ENCODE peak calls at places on chromosomes 12 and 14, in five cellular contexts. One of them, this sample, is unnamed.

GRCh38 chr12:27367078-27367477 is 34.4 kb downstream of the BMAL2 start:
- DNase-seq in psoas muscle: no peak
- DNase-seq in thoracic aorta: no peak
- DNase-seq in tibial artery: no peak
- DNase-seq in lung: no peak
- DNase-seq in this sample: no peak

GRCh38 chr12:47652491-47653234 is 53.2 kb downstream of the RPAP3 start:
- DNase-seq in lung: no peak
- DNase-seq in thoracic aorta: no peak
- DNase-seq in psoas muscle: no peak
- DNase-seq in tibial artery: no peak
- DNase-seq in this sample: peak; percentile 4

GRCh38 chr12:57262126-57262822 is 11.3 kb upstream of the STAC3 start:
- DNase-seq in tibial artery: no peak
- DNase-seq in psoas muscle: no peak
- DNase-seq in thoracic aorta: no peak
- DNase-seq in lung: no peak
- DNase-seq in this sample: no peak

GRCh38 chr12:103548622-103549601 is 38.2 kb upstream of the STAB2 start:
- DNase-seq in thoracic aorta: no peak
- DNase-seq in tibial artery: no peak
- DNase-seq in psoas muscle: no peak
- DNase-seq in lung: peak; percentile 53
- DNase-seq in this sample: peak; percentile 67

GRCh38 chr12:14495326-14495725 is 72.4 kb downstream of the PLBD1 start:
- DNase-seq in psoas muscle: no peak
- DNase-seq in thoracic aorta: no peak
- DNase-seq in tibial artery: no peak
- DNase-seq in lung: no peak
- DNase-seq in this sample: no peak

GRCh38 chr14:95486875-95487668 is 29.4 kb downstream of the SYNE3 start:
- DNase-seq in tibial artery: no peak
- DNase-seq in thoracic aorta: no peak
- DNase-seq in lung: no peak
- DNase-seq in psoas muscle: no peak
- DNase-seq in this sample: no peak

GRCh38 chr12:26691234-26691970 is 141.6 kb downstream of the ITPR2 start:
- DNase-seq in tibial artery: no peak
- DNase-seq in psoas muscle: no peak
- DNase-seq in thoracic aorta: no peak
- DNase-seq in lung: no peak
- DNase-seq in this sample: no peak

GRCh38 chr14:98240396-98240795 is 1031.6 kb downstream of the BCL11B start:
- DNase-seq in lung: no peak
- DNase-seq in thoracic aorta: no peak
- DNase-seq in psoas muscle: no peak
- DNase-seq in tibial artery: no peak
- DNase-seq in this sample: no peak

GRCh38 chr12:13573698-13574321 is 377.3 kb downstream of the EMP1 start:
- DNase-seq in thoracic aorta: no peak
- DNase-seq in lung: no peak
- DNase-seq in psoas muscle: no peak
- DNase-seq in tibial artery: no peak
- DNase-seq in this sample: no peak

GRCh38 chr14:89364316-89364715 is 52.7 kb downstream of the FOXN3 start:
- DNase-seq in psoas muscle: no peak
- DNase-seq in tibial artery: no peak
- DNase-seq in lung: no peak
- DNase-seq in thoracic aorta: no peak
- DNase-seq in this sample: no peak

GRCh38 chr14:89368490-89369477 is 48.2 kb downstream of the FOXN3 start:
- DNase-seq in lung: peak; percentile 33
- DNase-seq in thoracic aorta: no peak
- DNase-seq in tibial artery: no peak
- DNase-seq in psoas muscle: no peak
- DNase-seq in this sample: no peak

GRCh38 chr14:89367449-89368120 is 49.4 kb downstream of the FOXN3 start:
- DNase-seq in psoas muscle: no peak
- DNase-seq in tibial artery: no peak
- DNase-seq in thoracic aorta: no peak
- DNase-seq in lung: no peak
- DNase-seq in this sample: no peak

GRCh38 chr14:89366580-89367448 is 50.2 kb downstream of the FOXN3 start:
- DNase-seq in tibial artery: peak; percentile 79
- DNase-seq in lung: no peak
- DNase-seq in thoracic aorta: no peak
- DNase-seq in psoas muscle: peak; percentile 55
- DNase-seq in this sample: no peak

GRCh38 chr14:89365071-89365801 is 51.8 kb downstream of the FOXN3 start:
- DNase-seq in tibial artery: no peak
- DNase-seq in psoas muscle: no peak
- DNase-seq in lung: peak; percentile 35
- DNase-seq in thoracic aorta: no peak
- DNase-seq in this sample: no peak
- H3K4me1 ChIP-seq in tibial artery: peaks cover 64% of the 10 kb centered on the region
- H3K4me1 ChIP-seq in psoas muscle: peaks cover 62% of the 10 kb centered on the region
- H3K4me1 ChIP-seq in lung: peaks cover 20% of the 10 kb centered on the region
- H3K4me1 ChIP-seq in thoracic aorta: peaks cover 65% of the 10 kb centered on the region
- H3K4me1 ChIP-seq in this sample: peaks cover 4% of the 10 kb centered on the region

DNA sequence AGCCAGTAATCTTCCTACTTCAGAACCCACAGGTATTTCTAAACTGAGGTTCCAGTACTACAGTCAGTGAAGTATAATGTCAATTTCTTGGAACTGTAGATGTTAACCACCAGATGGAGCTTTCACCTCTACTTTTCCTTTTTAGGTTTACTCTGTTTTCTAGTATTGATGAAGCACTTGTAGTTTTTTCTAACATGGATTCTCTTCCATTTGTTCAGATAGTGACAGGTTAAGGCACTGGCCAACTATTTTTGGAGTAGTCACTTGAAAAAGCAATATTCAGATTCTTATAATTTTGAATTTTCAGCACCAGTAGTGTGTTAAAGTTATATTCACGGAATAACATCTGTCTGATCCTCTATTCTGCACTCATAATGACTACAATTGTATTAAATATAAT is 4.6 kb upstream of the SEC23A start:
- DNase-seq in thoracic aorta: no peak
- DNase-seq in lung: no peak
- DNase-seq in psoas muscle: no peak
- DNase-seq in tibial artery: no peak
- DNase-seq in this sample: no peak
- TF ChIP-seq CTCF in thoracic aorta: no peak
- TF ChIP-seq CTCF in lung: no peak
- TF ChIP-seq CTCF in psoas muscle: peak; percentile 32
- TF ChIP-seq CTCF in tibial artery: no peak
- TF ChIP-seq CTCF in this sample: peak; percentile 54

GRCh38 chr12:575948-576612 is 87.2 kb downstream of the NINJ2 start:
- DNase-seq in psoas muscle: peak; percentile 91
- DNase-seq in thoracic aorta: no peak
- DNase-seq in tibial artery: peak; percentile 89
- DNase-seq in lung: peak; percentile 75
- DNase-seq in this sample: peak; percentile 67

GRCh38 chr12:575129-575502 is 88.1 kb downstream of the NINJ2 start:
- DNase-seq in psoas muscle: peak; percentile 64
- DNase-seq in tibial artery: peak; percentile 70
- DNase-seq in thoracic aorta: no peak
- DNase-seq in lung: no peak
- DNase-seq in this sample: no peak

GRCh38 chr12:576613-577110 is 86.6 kb downstream of the NINJ2 start:
- DNase-seq in lung: no peak
- DNase-seq in psoas muscle: peak; percentile 6
- DNase-seq in tibial artery: peak; percentile 6
- DNase-seq in thoracic aorta: no peak
- DNase-seq in this sample: no peak

GRCh38 chr12:573226-573625 is 90.0 kb downstream of the NINJ2 start:
- DNase-seq in thoracic aorta: no peak
- DNase-seq in lung: no peak
- DNase-seq in psoas muscle: no peak
- DNase-seq in tibial artery: no peak
- DNase-seq in this sample: no peak

DNA sequence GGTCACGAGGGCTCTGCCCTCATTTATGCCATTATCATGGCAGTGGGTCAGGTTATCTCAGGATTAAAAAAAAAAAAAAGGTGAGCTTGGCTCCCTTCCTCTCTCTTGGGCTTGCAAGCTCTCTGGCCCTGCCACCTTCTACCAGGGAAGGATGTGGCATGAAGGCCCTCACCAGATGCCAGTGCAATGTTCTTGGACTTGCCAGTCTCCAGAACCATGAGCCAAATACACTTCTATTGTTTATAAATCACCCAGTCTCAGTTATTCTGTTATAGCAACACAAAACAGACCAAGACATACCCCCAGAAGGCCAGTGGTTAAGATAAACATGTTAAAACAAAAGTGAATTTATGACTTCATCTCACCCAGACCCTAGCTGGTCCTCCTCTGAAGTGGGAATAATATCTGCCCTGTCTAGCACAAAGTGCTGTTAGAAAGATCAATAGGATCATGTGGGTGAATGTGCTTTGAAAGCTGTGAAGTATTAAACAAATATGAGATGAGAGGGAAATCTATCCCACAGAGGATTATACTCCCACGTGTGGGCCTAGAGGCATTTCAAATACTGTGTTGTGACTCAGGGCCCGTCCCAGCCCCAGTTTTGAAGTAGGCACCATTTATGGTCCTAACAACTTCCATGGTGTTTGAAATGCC is 88.6 kb downstream of the NINJ2 start:
- DNase-seq in psoas muscle: peak; percentile 7
- DNase-seq in thoracic aorta: no peak
- DNase-seq in tibial artery: peak; percentile 17
- DNase-seq in lung: no peak
- DNase-seq in this sample: no peak
- H3K4me1 ChIP-seq in psoas muscle: peaks cover 42% of the 10 kb centered on the region
- H3K4me1 ChIP-seq in thoracic aorta: peaks cover 41% of the 10 kb centered on the region
- H3K4me1 ChIP-seq in tibial artery: peaks cover 46% of the 10 kb centered on the region
- H3K4me1 ChIP-seq in lung: peaks cover 16% of the 10 kb centered on the region
- H3K4me1 ChIP-seq in this sample: peaks cover 36% of the 10 kb centered on the region

GRCh38 chr14:59483819-59484610 is at the start of the genes JKAMP and L3HYPDH:
- DNase-seq in lung: peak; percentile 98
- DNase-seq in thoracic aorta: peak; percentile 96
- DNase-seq in psoas muscle: peak; percentile 99
- DNase-seq in tibial artery: peak; percentile 98
- DNase-seq in this sample: peak; percentile 99
- TF ChIP-seq CTCF in lung: peak; percentile 18
- TF ChIP-seq CTCF in thoracic aorta: peak; percentile 67
- TF ChIP-seq CTCF in psoas muscle: peak; percentile 67
- TF ChIP-seq CTCF in tibial artery: peak; percentile 74
- TF ChIP-seq CTCF in this sample: peak; percentile 50

This sample was measured in thyroid gland.